ENCODE peak calls at places on chromosomes 1 and 21, in four cellular contexts. One of them, this sample, is unnamed.

GRCh38 chr1:110260194-110260593 is 50.1 kb downstream of the KCNC4 start:
- DNase-seq in K562: no peak
- DNase-seq in WTC11: no peak
- DNase-seq in H1: no peak
- DNase-seq in this sample: no peak

GRCh38 chr1:155913969-155914757 is 3.0 kb upstream of the RIT1 start:
- DNase-seq in WTC11: no peak
- DNase-seq in K562: no peak
- DNase-seq in H1: no peak
- DNase-seq in this sample: no peak

GRCh38 chr1:64124751-64125445 is 78.5 kb upstream of the UBE2U start:
- DNase-seq in WTC11: no peak
- DNase-seq in H1: no peak
- DNase-seq in K562: no peak
- DNase-seq in this sample: no peak

GRCh38 chr1:61779231-61779630 is 37.0 kb downstream of the PATJ start:
- DNase-seq in H1: no peak
- DNase-seq in K562: no peak
- DNase-seq in WTC11: no peak
- DNase-seq in this sample: no peak

GRCh38 chr21:14863745-14864210 is 201.0 kb downstream of the NRIP1 start:
- DNase-seq in WTC11: no peak
- DNase-seq in K562: no peak
- DNase-seq in H1: no peak
- DNase-seq in this sample: no peak

GRCh38 chr1:27658951-27659496 is 13.0 kb downstream of the IFI6 start:
- DNase-seq in K562: no peak
- DNase-seq in WTC11: no peak
- DNase-seq in H1: peak; percentile 64
- DNase-seq in this sample: no peak

GRCh38 chr1:42734201-42735035 is 5.6 kb downstream of the CLDN19 start:
- DNase-seq in K562: no peak
- DNase-seq in WTC11: no peak
- DNase-seq in H1: peak; percentile 43
- DNase-seq in this sample: no peak

GRCh38 chr1:209567788-209568187 is 15.7 kb upstream of the CAMK1G start:
- DNase-seq in K562: no peak
- DNase-seq in H1: no peak
- DNase-seq in WTC11: no peak
- DNase-seq in this sample: no peak

GRCh38 chr1:44108241-44108640 is 10.4 kb upstream of the KLF17 start:
- DNase-seq in WTC11: no peak
- DNase-seq in H1: no peak
- DNase-seq in K562: no peak
- DNase-seq in this sample: no peak

GRCh38 chr1:211535338-211535737 is 43.4 kb upstream of the RD3 start:
- DNase-seq in WTC11: no peak
- DNase-seq in H1: no peak
- DNase-seq in K562: no peak
- DNase-seq in this sample: no peak

GRCh38 chr21:31316488-31317169 is 27.4 kb downstream of the TIAM1 start:
- DNase-seq in WTC11: no peak
- DNase-seq in K562: no peak
- DNase-seq in H1: no peak
- DNase-seq in this sample: no peak

GRCh38 chr1:55817027-55817426 is 601.9 kb upstream of the USP24 start:
- DNase-seq in H1: no peak
- DNase-seq in K562: no peak
- DNase-seq in WTC11: no peak
- DNase-seq in this sample: no peak

GRCh38 chr1:21262282-21263051 is 27.8 kb downstream of the ECE1 start:
- DNase-seq in H1: no peak
- DNase-seq in K562: peak; percentile 74
- DNase-seq in WTC11: peak; percentile 33
- DNase-seq in this sample: peak; percentile 88

GRCh38 chr1:6380037-6380436 is 13.5 kb downstream of the ACOT7 start:
- DNase-seq in K562: no peak
- DNase-seq in WTC11: no peak
- DNase-seq in H1: no peak
- DNase-seq in this sample: no peak

GRCh38 chr1:30700528-30701265 is 22.7 kb downstream of the MATN1 start:
- DNase-seq in K562: no peak
- DNase-seq in H1: no peak
- DNase-seq in WTC11: no peak
- DNase-seq in this sample: no peak

GRCh38 chr1:206495493-206496046 is 11.8 kb upstream of the RASSF5 start:
- DNase-seq in K562: no peak
- DNase-seq in WTC11: no peak
- DNase-seq in H1: no peak
- DNase-seq in this sample: no peak

GRCh38 chr1:20693623-20694022 is 24.2 kb downstream of the KIF17 start:
- DNase-seq in H1: no peak
- DNase-seq in K562: no peak
- DNase-seq in WTC11: no peak
- DNase-seq in this sample: no peak

GRCh38 chr1:39799770-39800470 is 11.3 kb upstream of the BMP8B start:
- DNase-seq in H1: peak; percentile 98
- DNase-seq in WTC11: peak; percentile 88
- DNase-seq in K562: peak; percentile 89
- DNase-seq in this sample: peak; percentile 92

GRCh38 chr1:23470282-23471070 is 13.5 kb downstream of the ASAP3 start:
- DNase-seq in K562: no peak
- DNase-seq in WTC11: no peak
- DNase-seq in H1: no peak
- DNase-seq in this sample: no peak

GRCh38 chr1:20948091-20948490 is 161.0 kb upstream of the HP1BP3 start:
- DNase-seq in WTC11: no peak
- DNase-seq in K562: no peak
- DNase-seq in H1: no peak
- DNase-seq in this sample: no peak

GRCh38 chr1:154962238-154962678 is 676 bp upstream of the PYGO2 start:
- DNase-seq in H1: no peak
- DNase-seq in WTC11: no peak
- DNase-seq in K562: no peak
- DNase-seq in this sample: peak; percentile 60

GRCh38 chr1:229506633-229507032 is 1.5 kb downstream of the NUP133 start:
- DNase-seq in WTC11: no peak
- DNase-seq in H1: no peak
- DNase-seq in K562: no peak
- DNase-seq in this sample: no peak

GRCh38 chr1:160748182-160748876 is 9.3 kb downstream of the SLAMF7 start:
- DNase-seq in H1: no peak
- DNase-seq in WTC11: no peak
- DNase-seq in K562: peak; percentile 30
- DNase-seq in this sample: no peak

GRCh38 chr1:207028884-207029283 is 3.7 kb downstream of the C1orf116 start:
- DNase-seq in WTC11: no peak
- DNase-seq in K562: no peak
- DNase-seq in H1: no peak
- DNase-seq in this sample: no peak

GRCh38 chr1:101291562-101292035 is 54.8 kb downstream of the S1PR1 start:
- DNase-seq in H1: no peak
- DNase-seq in WTC11: no peak
- DNase-seq in K562: no peak
- DNase-seq in this sample: no peak

GRCh38 chr1:89085781-89086180 is 20.8 kb upstream of the GBP1 start:
- DNase-seq in H1: no peak
- DNase-seq in K562: peak; percentile 49
- DNase-seq in WTC11: peak; percentile 54
- DNase-seq in this sample: peak; percentile 62

GRCh38 chr1:181430015-181430657 is 53.2 kb upstream of the CACNA1E start:
- DNase-seq in K562: no peak
- DNase-seq in H1: no peak
- DNase-seq in WTC11: no peak
- DNase-seq in this sample: no peak

GRCh38 chr21:35357041-35357780 is 308.1 kb upstream of the RUNX1 start:
- DNase-seq in H1: no peak
- DNase-seq in K562: no peak
- DNase-seq in WTC11: no peak
- DNase-seq in this sample: no peak

GRCh38 chr1:64654519-64655341 is 90.1 kb upstream of the RAVER2 start:
- DNase-seq in K562: no peak
- DNase-seq in WTC11: no peak
- DNase-seq in H1: no peak
- DNase-seq in this sample: no peak

GRCh38 chr21:46124083-46124925 is 26.4 kb downstream of the COL6A2 start:
- DNase-seq in WTC11: peak; percentile 7
- DNase-seq in K562: no peak
- DNase-seq in H1: no peak
- DNase-seq in this sample: peak; percentile 20

DNA sequence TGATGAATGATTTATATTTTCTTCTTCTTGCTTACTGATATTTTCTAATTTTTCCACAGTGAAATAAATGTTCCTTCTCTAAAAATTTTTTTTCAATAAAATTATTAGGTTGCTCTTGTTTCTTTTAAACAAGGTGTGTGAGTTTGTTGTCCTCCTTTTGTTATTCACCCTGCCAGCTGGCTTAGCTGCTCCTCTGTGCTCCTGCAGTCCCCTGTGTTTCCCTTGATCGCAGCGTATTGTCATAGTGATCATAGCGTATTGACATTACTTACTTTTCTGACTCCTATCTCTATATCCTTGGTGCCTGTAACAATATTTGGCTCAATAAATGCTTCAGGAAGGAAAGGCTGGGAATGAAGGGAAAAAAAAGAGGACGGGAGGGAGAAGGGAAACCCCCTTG is 24.9 kb upstream of the PODN start:
- DNase-seq in K562: no peak
- DNase-seq in WTC11: no peak
- DNase-seq in H1: no peak
- DNase-seq in this sample: no peak
- TF ChIP-seq TEAD4 in K562: no peak
- TF ChIP-seq TEAD4 in WTC11: no peak
- TF ChIP-seq TEAD4 in H1: no peak
- TF ChIP-seq TEAD4 in this sample: no peak

DNA sequence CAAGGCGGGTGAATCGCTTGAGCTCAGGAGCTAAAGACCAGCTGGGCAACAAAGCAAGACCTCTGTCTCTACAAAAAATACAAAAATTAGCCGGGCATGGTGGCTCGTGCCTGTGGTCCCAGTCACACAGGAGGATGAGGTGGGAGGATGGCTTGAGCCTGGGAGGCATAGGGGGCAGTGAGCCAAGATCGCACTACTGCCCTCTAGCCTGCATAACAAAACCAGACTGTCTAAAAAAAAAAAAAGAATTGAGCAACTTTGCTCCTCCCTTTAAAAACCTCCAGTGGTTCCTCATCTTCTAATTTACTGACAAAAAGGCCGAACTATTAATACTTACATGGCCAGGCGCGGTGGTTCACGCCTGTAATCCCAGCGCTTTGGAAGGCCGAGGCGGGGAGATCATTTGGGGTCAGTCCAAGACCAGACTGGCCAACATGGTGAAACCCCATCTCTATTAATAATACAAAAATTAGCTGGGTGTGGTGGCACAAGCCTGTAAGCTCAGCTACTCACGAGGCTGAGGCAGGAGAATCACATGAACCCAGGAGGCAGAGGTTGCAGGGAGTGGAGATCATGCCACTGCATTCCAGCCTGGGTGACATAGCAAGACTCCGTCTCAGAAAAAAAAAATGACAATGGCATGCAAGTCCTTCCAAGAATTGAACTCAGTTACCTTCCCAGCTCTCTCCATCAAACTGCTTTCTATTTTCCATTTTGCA is 4.4 kb downstream of the ACBD3 start:
- DNase-seq in H1: no peak
- DNase-seq in K562: no peak
- DNase-seq in WTC11: peak; percentile 17
- DNase-seq in this sample: peak; percentile 51
- TF ChIP-seq TEAD4 in H1: no peak
- TF ChIP-seq TEAD4 in K562: peak; percentile 19
- TF ChIP-seq TEAD4 in WTC11: no peak
- TF ChIP-seq TEAD4 in this sample: no peak

DNA sequence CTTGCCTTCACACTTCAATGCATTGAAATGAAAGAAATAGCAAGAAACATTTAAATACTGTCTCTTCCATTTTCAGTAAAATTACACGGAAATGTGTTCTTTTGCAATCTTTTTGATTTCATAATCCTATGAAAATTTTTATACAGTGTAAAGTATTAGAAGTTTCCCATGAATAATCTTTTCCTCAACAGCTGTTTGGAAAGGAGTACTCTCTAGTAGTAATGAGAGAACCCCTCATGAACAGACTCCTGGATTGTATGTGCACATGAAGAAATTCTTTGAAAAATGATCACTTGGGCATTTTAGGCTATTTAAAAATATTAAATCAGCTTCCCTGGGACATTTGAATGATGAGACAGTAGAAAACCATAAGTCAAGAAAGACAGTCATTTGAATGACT is 64.4 kb downstream of the LHX9 start:
- DNase-seq in WTC11: no peak
- DNase-seq in K562: no peak
- DNase-seq in H1: no peak
- DNase-seq in this sample: no peak
- TF ChIP-seq TEAD4 in WTC11: no peak
- TF ChIP-seq TEAD4 in K562: no peak
- TF ChIP-seq TEAD4 in H1: no peak
- TF ChIP-seq TEAD4 in this sample: no peak

GRCh38 chr1:2603521-2604155 is 17.1 kb downstream of the PRXL2B start:
- DNase-seq in WTC11: peak; percentile 10
- DNase-seq in K562: no peak
- DNase-seq in H1: no peak
- DNase-seq in this sample: peak; percentile 21

GRCh38 chr1:2602866-2603520 is 16.4 kb downstream of the PRXL2B start:
- DNase-seq in K562: no peak
- DNase-seq in WTC11: no peak
- DNase-seq in H1: peak; percentile 34
- DNase-seq in this sample: peak; percentile 17

GRCh38 chr1:2602311-2602835 is 15.8 kb downstream of the PRXL2B start:
- DNase-seq in K562: no peak
- DNase-seq in H1: no peak
- DNase-seq in WTC11: no peak
- DNase-seq in this sample: peak; percentile 23

GRCh38 chr1:2604156-2604853 is 17.7 kb downstream of the PRXL2B start:
- DNase-seq in H1: no peak
- DNase-seq in WTC11: no peak
- DNase-seq in K562: no peak
- DNase-seq in this sample: peak; percentile 19

DNA sequence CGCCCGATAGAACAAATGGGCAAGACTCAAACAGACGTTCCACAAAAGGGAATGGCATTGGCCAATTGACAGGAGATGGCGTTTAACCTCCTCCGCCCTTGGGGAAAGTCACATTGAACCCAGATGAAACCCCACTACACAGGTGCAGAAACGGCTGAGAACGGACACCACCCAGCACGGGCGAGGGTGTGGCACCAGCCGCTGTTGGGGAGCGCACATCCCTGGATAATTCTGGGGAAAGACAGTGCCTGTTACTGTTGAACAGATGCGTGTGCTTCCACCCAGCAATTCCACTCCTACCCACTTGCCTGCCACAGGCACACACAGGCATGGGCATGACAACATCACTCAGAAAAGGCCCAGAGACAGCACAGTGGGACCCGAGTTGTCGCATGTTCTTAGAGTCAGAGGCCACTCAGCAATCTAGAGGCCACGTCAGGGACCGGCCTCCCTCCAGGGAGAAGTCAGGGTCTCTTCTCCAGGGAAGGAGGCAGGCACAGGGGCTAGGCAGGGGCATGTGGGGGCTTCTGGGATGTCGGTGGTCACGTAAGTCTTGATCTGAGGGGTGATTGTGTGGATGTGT is 15.2 kb downstream of the PRXL2B start:
- DNase-seq in K562: no peak
- DNase-seq in WTC11: no peak
- DNase-seq in H1: no peak
- DNase-seq in this sample: no peak
- TF ChIP-seq TEAD4 in K562: no peak
- TF ChIP-seq TEAD4 in WTC11: no peak
- TF ChIP-seq TEAD4 in H1: no peak
- TF ChIP-seq TEAD4 in this sample: no peak

This sample was measured in SK-N-SH.